ENCODE peak calls at places on chromosome 13, in seven cellular contexts. One of them, this sample, is unnamed.

GRCh38 chr13:98223741-98224140 is 46.7 kb upstream of the RNF113B start:
- DNase-seq in HEK293T: no peak
- DNase-seq in neural crest cell: no peak
- DNase-seq in T-helper 1 cell: no peak
- DNase-seq in T-helper 2 cell: no peak
- DNase-seq in mucosa of gallbladder: no peak
- DNase-seq in stimulated activated CD4-positive, alpha-beta T cell treated with anti-CD3 and anti-CD28 coated beads, Interleukin-4, amount 100 ng/mL, for 1 hour: no peak
- DNase-seq in this sample: no peak

GRCh38 chr13:39516140-39516539 is 86.9 kb downstream of the LHFPL6 start:
- DNase-seq in mucosa of gallbladder: no peak
- DNase-seq in T-helper 1 cell: no peak
- DNase-seq in stimulated activated CD4-positive, alpha-beta T cell treated with anti-CD3 and anti-CD28 coated beads, Interleukin-4, amount 100 ng/mL, for 1 hour: no peak
- DNase-seq in neural crest cell: no peak
- DNase-seq in HEK293T: no peak
- DNase-seq in T-helper 2 cell: no peak
- DNase-seq in this sample: no peak

GRCh38 chr13:69324109-69324886 is 783.3 kb upstream of the ATXN8OS start:
- DNase-seq in T-helper 1 cell: no peak
- DNase-seq in mucosa of gallbladder: no peak
- DNase-seq in T-helper 2 cell: no peak
- DNase-seq in stimulated activated CD4-positive, alpha-beta T cell treated with anti-CD3 and anti-CD28 coated beads, Interleukin-4, amount 100 ng/mL, for 1 hour: no peak
- DNase-seq in HEK293T: peak
- DNase-seq in neural crest cell: no peak
- DNase-seq in this sample: peak

GRCh38 chr13:48492123-48493075 is 40.5 kb downstream of the RCBTB2 start:
- DNase-seq in stimulated activated CD4-positive, alpha-beta T cell treated with anti-CD3 and anti-CD28 coated beads, Interleukin-4, amount 100 ng/mL, for 1 hour: peak
- DNase-seq in T-helper 2 cell: peak
- DNase-seq in T-helper 1 cell: peak
- DNase-seq in neural crest cell: no peak
- DNase-seq in HEK293T: no peak
- DNase-seq in mucosa of gallbladder: peak
- DNase-seq in this sample: peak

GRCh38 chr13:113835461-113836274 is 28.2 kb downstream of the GAS6 start:
- DNase-seq in stimulated activated CD4-positive, alpha-beta T cell treated with anti-CD3 and anti-CD28 coated beads, Interleukin-4, amount 100 ng/mL, for 1 hour: no peak
- DNase-seq in T-helper 2 cell: no peak
- DNase-seq in mucosa of gallbladder: no peak
- DNase-seq in T-helper 1 cell: no peak
- DNase-seq in neural crest cell: no peak
- DNase-seq in HEK293T: no peak
- DNase-seq in this sample: no peak

GRCh38 chr13:38636756-38637155 is 50.1 kb upstream of the FREM2 start:
- DNase-seq in mucosa of gallbladder: peak
- DNase-seq in HEK293T: no peak
- DNase-seq in T-helper 1 cell: no peak
- DNase-seq in stimulated activated CD4-positive, alpha-beta T cell treated with anti-CD3 and anti-CD28 coated beads, Interleukin-4, amount 100 ng/mL, for 1 hour: no peak
- DNase-seq in neural crest cell: no peak
- DNase-seq in T-helper 2 cell: no peak
- DNase-seq in this sample: no peak

GRCh38 chr13:97781891-97782305 is 171.6 kb upstream of the IPO5 start:
- DNase-seq in T-helper 2 cell: no peak
- DNase-seq in HEK293T: no peak
- DNase-seq in T-helper 1 cell: no peak
- DNase-seq in mucosa of gallbladder: no peak
- DNase-seq in neural crest cell: no peak
- DNase-seq in stimulated activated CD4-positive, alpha-beta T cell treated with anti-CD3 and anti-CD28 coated beads, Interleukin-4, amount 100 ng/mL, for 1 hour: no peak
- DNase-seq in this sample: no peak

GRCh38 chr13:94858856-94859811 is 146.8 kb upstream of the SOX21 start:
- DNase-seq in mucosa of gallbladder: peak
- DNase-seq in T-helper 1 cell: no peak
- DNase-seq in neural crest cell: no peak
- DNase-seq in HEK293T: no peak
- DNase-seq in stimulated activated CD4-positive, alpha-beta T cell treated with anti-CD3 and anti-CD28 coated beads, Interleukin-4, amount 100 ng/mL, for 1 hour: no peak
- DNase-seq in T-helper 2 cell: no peak
- DNase-seq in this sample: no peak

GRCh38 chr13:84607614-84608013 is 725.3 kb upstream of the SLITRK1 start:
- DNase-seq in T-helper 1 cell: no peak
- DNase-seq in stimulated activated CD4-positive, alpha-beta T cell treated with anti-CD3 and anti-CD28 coated beads, Interleukin-4, amount 100 ng/mL, for 1 hour: no peak
- DNase-seq in HEK293T: no peak
- DNase-seq in mucosa of gallbladder: no peak
- DNase-seq in neural crest cell: no peak
- DNase-seq in T-helper 2 cell: no peak
- DNase-seq in this sample: no peak

GRCh38 chr13:67642638-67643037 is 412.5 kb upstream of the PCDH9 start:
- DNase-seq in T-helper 1 cell: no peak
- DNase-seq in stimulated activated CD4-positive, alpha-beta T cell treated with anti-CD3 and anti-CD28 coated beads, Interleukin-4, amount 100 ng/mL, for 1 hour: no peak
- DNase-seq in neural crest cell: no peak
- DNase-seq in mucosa of gallbladder: no peak
- DNase-seq in HEK293T: no peak
- DNase-seq in T-helper 2 cell: no peak
- DNase-seq in this sample: no peak

GRCh38 chr13:98105929-98106336 is 37.0 kb upstream of the FARP1 start:
- DNase-seq in neural crest cell: no peak
- DNase-seq in mucosa of gallbladder: peak
- DNase-seq in HEK293T: no peak
- DNase-seq in stimulated activated CD4-positive, alpha-beta T cell treated with anti-CD3 and anti-CD28 coated beads, Interleukin-4, amount 100 ng/mL, for 1 hour: no peak
- DNase-seq in T-helper 1 cell: no peak
- DNase-seq in T-helper 2 cell: no peak
- DNase-seq in this sample: no peak

GRCh38 chr13:106561551-106562170 is 6.3 kb downstream of the ARGLU1 start:
- DNase-seq in T-helper 1 cell: peak
- DNase-seq in neural crest cell: no peak
- DNase-seq in mucosa of gallbladder: no peak
- DNase-seq in stimulated activated CD4-positive, alpha-beta T cell treated with anti-CD3 and anti-CD28 coated beads, Interleukin-4, amount 100 ng/mL, for 1 hour: peak
- DNase-seq in T-helper 2 cell: peak
- DNase-seq in HEK293T: no peak
- DNase-seq in this sample: no peak

GRCh38 chr13:108728370-108728769 is 99.0 kb downstream of the MYO16 start:
- DNase-seq in stimulated activated CD4-positive, alpha-beta T cell treated with anti-CD3 and anti-CD28 coated beads, Interleukin-4, amount 100 ng/mL, for 1 hour: no peak
- DNase-seq in T-helper 2 cell: no peak
- DNase-seq in T-helper 1 cell: no peak
- DNase-seq in mucosa of gallbladder: no peak
- DNase-seq in HEK293T: peak
- DNase-seq in neural crest cell: no peak
- DNase-seq in this sample: no peak

GRCh38 chr13:42612021-42612765 is 38.2 kb downstream of the TNFSF11 start:
- DNase-seq in T-helper 2 cell: no peak
- DNase-seq in T-helper 1 cell: no peak
- DNase-seq in neural crest cell: no peak
- DNase-seq in mucosa of gallbladder: no peak
- DNase-seq in HEK293T: no peak
- DNase-seq in stimulated activated CD4-positive, alpha-beta T cell treated with anti-CD3 and anti-CD28 coated beads, Interleukin-4, amount 100 ng/mL, for 1 hour: no peak
- DNase-seq in this sample: no peak

GRCh38 chr13:95954266-95954665 is 98.9 kb downstream of the UGGT2 start:
- DNase-seq in mucosa of gallbladder: no peak
- DNase-seq in stimulated activated CD4-positive, alpha-beta T cell treated with anti-CD3 and anti-CD28 coated beads, Interleukin-4, amount 100 ng/mL, for 1 hour: no peak
- DNase-seq in T-helper 1 cell: no peak
- DNase-seq in neural crest cell: no peak
- DNase-seq in T-helper 2 cell: no peak
- DNase-seq in HEK293T: no peak
- DNase-seq in this sample: no peak

This sample was measured in KG1.